ENCODE peak calls at places on chromosomes 4 and X, in six cellular contexts. V is left kidney, H is coronary artery, W is NCI-H1694, Z is fibroblast of the conjunctiva, G is PC-9. N is an unnamed sample.

GRCh38 chr4:3338321-3338838 is 45.6 kb downstream of the RGS12 start:
- DNase-seq in V (no peak), W (no peak), Z (no peak), G (no peak), H (no peak), N (no peak)

GRCh38 chr4:26334366-26334765 is 13.6 kb downstream of the RBPJ start:
- DNase-seq in G (no peak), H (no peak), Z (no peak), W (no peak), V (no peak), N (no peak)

GRCh38 chrX:19807414-19807813 is 80.0 kb downstream of the SH3KBP1 start:
- DNase-seq in H (no peak), W (no peak), V (no peak), G (no peak), Z (no peak), N (no peak)

GRCh38 chr4:112889619-112890294 is 159.7 kb upstream of the ANK2 start:
- DNase-seq in Z (peak; percentile 78), H (no peak), G (no peak), W (peak; percentile 48), V (peak; percentile 69), N (no peak)

GRCh38 chr4:138864961-138865720 is 150.4 kb upstream of the NOCT start:
- DNase-seq in V (peak; percentile 56), H (no peak), W (no peak), G (no peak), Z (no peak), N (no peak)

GRCh38 chr4:131427000-131427399 is 1722.1 kb upstream of the PCDH10 start:
- DNase-seq in W (no peak), G (no peak), H (no peak), V (no peak), Z (no peak), N (no peak)

GRCh38 chr4:173001571-173001970 is 167.0 kb upstream of the GALNT7 start:
- DNase-seq in V (no peak), H (no peak), Z (peak; percentile 38), W (no peak), G (no peak), N (no peak)

GRCh38 chrX:28847423-28847822 is 260.2 kb downstream of the IL1RAPL1 start:
- DNase-seq in V (no peak), W (no peak), Z (no peak), H (no peak), G (peak; percentile 14), N (no peak)

GRCh38 chr4:182143086-182143821 is 99.9 kb upstream of the TENM3 start:
- DNase-seq in H (no peak), V (peak; percentile 82), G (no peak), Z (no peak), W (no peak), N (no peak)

GRCh38 chrX:38968344-38968743 is 167.1 kb downstream of the MID1IP1 start:
- DNase-seq in H (no peak), G (no peak), W (no peak), V (peak; percentile 21), Z (no peak), N (no peak)

GRCh38 chr4:24249972-24250371 is 334.4 kb downstream of the DHX15 start:
- DNase-seq in Z (no peak), W (no peak), G (no peak), V (no peak), H (no peak), N (no peak)

GRCh38 chrX:78333521-78333920 is 6.1 kb upstream of the CYSLTR1 start:
- DNase-seq in G (no peak), Z (no peak), H (no peak), W (no peak), V (peak; percentile 1), N (no peak)

GRCh38 chr4:135418353-135418752 is 1216.8 kb upstream of the PABPC4L start:
- DNase-seq in H (no peak), V (peak; percentile 21), Z (peak; percentile 0), W (no peak), G (no peak), N (no peak)

N was measured in activated CD4-positive, alpha-beta memory T cell treated with anti-CD3 and anti-CD28 coated beads for 36 hours.